ENCODE peak calls at places on chromosome 14, in nine cellular contexts. One of them, this sample, is unnamed.

GRCh38 chr14:63200035-63200740 is 4.1 kb upstream of the RHOJ start:
- DNase-seq in GM12865: no peak
- DNase-seq in cardiac muscle cell: no peak
- DNase-seq in dorsolateral prefrontal cortex: no peak
- DNase-seq in GM10248: no peak
- DNase-seq in left ventricle myocardium inferior: peak; percentile 25
- DNase-seq in progenitor cell of endocrine pancreas: no peak
- DNase-seq in nephron progenitor cell: no peak
- DNase-seq in right lobe of liver: no peak
- DNase-seq in this sample: no peak

GRCh38 chr14:22598099-22598895 is at the start of gene ABHD4:
- DNase-seq in GM12865: peak; percentile 67
- DNase-seq in cardiac muscle cell: peak; percentile 88
- DNase-seq in dorsolateral prefrontal cortex: peak; percentile 84
- DNase-seq in GM10248: peak; percentile 87
- DNase-seq in left ventricle myocardium inferior: peak; percentile 87
- DNase-seq in progenitor cell of endocrine pancreas: peak; percentile 66
- DNase-seq in nephron progenitor cell: peak; percentile 85
- DNase-seq in right lobe of liver: peak; percentile 90
- DNase-seq in this sample: peak; percentile 79

GRCh38 chr14:99320105-99320572 is 48.1 kb upstream of the BCL11B start:
- DNase-seq in GM12865: peak; percentile 78
- DNase-seq in cardiac muscle cell: peak; percentile 60
- DNase-seq in dorsolateral prefrontal cortex: no peak
- DNase-seq in GM10248: peak; percentile 78
- DNase-seq in left ventricle myocardium inferior: peak; percentile 21
- DNase-seq in progenitor cell of endocrine pancreas: no peak
- DNase-seq in nephron progenitor cell: peak; percentile 65
- DNase-seq in right lobe of liver: peak; percentile 37
- DNase-seq in this sample: peak; percentile 81

GRCh38 chr14:70838076-70838475 is 28.8 kb upstream of the MAP3K9 start:
- DNase-seq in GM12865: no peak
- DNase-seq in cardiac muscle cell: no peak
- DNase-seq in dorsolateral prefrontal cortex: no peak
- DNase-seq in GM10248: no peak
- DNase-seq in left ventricle myocardium inferior: no peak
- DNase-seq in progenitor cell of endocrine pancreas: no peak
- DNase-seq in nephron progenitor cell: no peak
- DNase-seq in right lobe of liver: no peak
- DNase-seq in this sample: no peak

GRCh38 chr14:64060199-64060545 is 207.4 kb downstream of the SYNE2 start:
- DNase-seq in GM12865: no peak
- DNase-seq in cardiac muscle cell: no peak
- DNase-seq in dorsolateral prefrontal cortex: no peak
- DNase-seq in GM10248: no peak
- DNase-seq in left ventricle myocardium inferior: no peak
- DNase-seq in progenitor cell of endocrine pancreas: no peak
- DNase-seq in nephron progenitor cell: no peak
- DNase-seq in right lobe of liver: no peak
- DNase-seq in this sample: no peak

GRCh38 chr14:61934385-61934784 is 172.2 kb downstream of the SNAPC1 start:
- DNase-seq in GM12865: no peak
- DNase-seq in cardiac muscle cell: no peak
- DNase-seq in dorsolateral prefrontal cortex: no peak
- DNase-seq in GM10248: no peak
- DNase-seq in left ventricle myocardium inferior: no peak
- DNase-seq in progenitor cell of endocrine pancreas: no peak
- DNase-seq in nephron progenitor cell: no peak
- DNase-seq in right lobe of liver: no peak
- DNase-seq in this sample: no peak

GRCh38 chr14:91681893-91682563 is 49.9 kb downstream of the CATSPERB start:
- DNase-seq in GM12865: no peak
- DNase-seq in cardiac muscle cell: no peak
- DNase-seq in dorsolateral prefrontal cortex: no peak
- DNase-seq in GM10248: no peak
- DNase-seq in left ventricle myocardium inferior: no peak
- DNase-seq in progenitor cell of endocrine pancreas: no peak
- DNase-seq in nephron progenitor cell: no peak
- DNase-seq in right lobe of liver: no peak
- DNase-seq in this sample: no peak

GRCh38 chr14:77043984-77044485 is 15.5 kb upstream of the IRF2BPL start:
- DNase-seq in GM12865: no peak
- DNase-seq in cardiac muscle cell: peak; percentile 15
- DNase-seq in dorsolateral prefrontal cortex: no peak
- DNase-seq in GM10248: no peak
- DNase-seq in left ventricle myocardium inferior: no peak
- DNase-seq in progenitor cell of endocrine pancreas: no peak
- DNase-seq in nephron progenitor cell: no peak
- DNase-seq in right lobe of liver: no peak
- DNase-seq in this sample: no peak

GRCh38 chr14:75535164-75535898 is 13.1 kb downstream of the BATF start:
- DNase-seq in GM12865: no peak
- DNase-seq in cardiac muscle cell: no peak
- DNase-seq in dorsolateral prefrontal cortex: no peak
- DNase-seq in GM10248: no peak
- DNase-seq in left ventricle myocardium inferior: no peak
- DNase-seq in progenitor cell of endocrine pancreas: no peak
- DNase-seq in nephron progenitor cell: no peak
- DNase-seq in right lobe of liver: no peak
- DNase-seq in this sample: no peak

GRCh38 chr14:93045211-93045674 is 70.5 kb downstream of the ITPK1 start:
- DNase-seq in GM12865: no peak
- DNase-seq in cardiac muscle cell: peak; percentile 84
- DNase-seq in dorsolateral prefrontal cortex: no peak
- DNase-seq in GM10248: no peak
- DNase-seq in left ventricle myocardium inferior: no peak
- DNase-seq in progenitor cell of endocrine pancreas: no peak
- DNase-seq in nephron progenitor cell: no peak
- DNase-seq in right lobe of liver: no peak
- DNase-seq in this sample: no peak

GRCh38 chr14:24053548-24054323 is 1.9 kb downstream of the CARMIL3 start:
- DNase-seq in GM12865: no peak
- DNase-seq in cardiac muscle cell: no peak
- DNase-seq in dorsolateral prefrontal cortex: no peak
- DNase-seq in GM10248: no peak
- DNase-seq in left ventricle myocardium inferior: no peak
- DNase-seq in progenitor cell of endocrine pancreas: no peak
- DNase-seq in nephron progenitor cell: no peak
- DNase-seq in right lobe of liver: no peak
- DNase-seq in this sample: no peak

GRCh38 chr14:51962678-51963077 is 26.7 kb upstream of the RTRAF start:
- DNase-seq in GM12865: no peak
- DNase-seq in cardiac muscle cell: no peak
- DNase-seq in dorsolateral prefrontal cortex: no peak
- DNase-seq in GM10248: no peak
- DNase-seq in left ventricle myocardium inferior: no peak
- DNase-seq in progenitor cell of endocrine pancreas: no peak
- DNase-seq in nephron progenitor cell: no peak
- DNase-seq in right lobe of liver: no peak
- DNase-seq in this sample: no peak

GRCh38 chr14:69014829-69015259 is 35.7 kb upstream of the ACTN1 start:
- DNase-seq in GM12865: no peak
- DNase-seq in cardiac muscle cell: no peak
- DNase-seq in dorsolateral prefrontal cortex: peak; percentile 57
- DNase-seq in GM10248: no peak
- DNase-seq in left ventricle myocardium inferior: no peak
- DNase-seq in progenitor cell of endocrine pancreas: no peak
- DNase-seq in nephron progenitor cell: no peak
- DNase-seq in right lobe of liver: no peak
- DNase-seq in this sample: no peak

GRCh38 chr14:26008290-26008689 is 589.5 kb downstream of the NOVA1 start:
- DNase-seq in GM12865: no peak
- DNase-seq in cardiac muscle cell: peak; percentile 32
- DNase-seq in dorsolateral prefrontal cortex: no peak
- DNase-seq in GM10248: no peak
- DNase-seq in left ventricle myocardium inferior: no peak
- DNase-seq in progenitor cell of endocrine pancreas: no peak
- DNase-seq in nephron progenitor cell: no peak
- DNase-seq in right lobe of liver: no peak
- DNase-seq in this sample: peak; percentile 45
- TF ChIP-seq CTCF in GM12865: no peak
- TF ChIP-seq CTCF in cardiac muscle cell: no peak
- TF ChIP-seq CTCF in dorsolateral prefrontal cortex: no peak
- TF ChIP-seq CTCF in GM10248: no peak
- TF ChIP-seq CTCF in left ventricle myocardium inferior: no peak
- TF ChIP-seq CTCF in progenitor cell of endocrine pancreas: peak; percentile 15
- TF ChIP-seq CTCF in nephron progenitor cell: peak; percentile 18
- TF ChIP-seq CTCF in right lobe of liver: no peak
- TF ChIP-seq CTCF in this sample: peak; percentile 44

GRCh38 chr14:80862983-80863382 is 78.6 kb downstream of the CEP128 start:
- DNase-seq in GM12865: no peak
- DNase-seq in cardiac muscle cell: no peak
- DNase-seq in dorsolateral prefrontal cortex: no peak
- DNase-seq in GM10248: no peak
- DNase-seq in left ventricle myocardium inferior: no peak
- DNase-seq in progenitor cell of endocrine pancreas: no peak
- DNase-seq in nephron progenitor cell: no peak
- DNase-seq in right lobe of liver: no peak
- DNase-seq in this sample: no peak
- TF ChIP-seq CTCF in GM12865: no peak
- TF ChIP-seq CTCF in cardiac muscle cell: peak; percentile 35
- TF ChIP-seq CTCF in dorsolateral prefrontal cortex: no peak
- TF ChIP-seq CTCF in GM10248: no peak
- TF ChIP-seq CTCF in left ventricle myocardium inferior: no peak
- TF ChIP-seq CTCF in progenitor cell of endocrine pancreas: no peak
- TF ChIP-seq CTCF in nephron progenitor cell: no peak
- TF ChIP-seq CTCF in right lobe of liver: peak; percentile 17
- TF ChIP-seq CTCF in this sample: no peak

GRCh38 chr14:73662439-73663056 is 17.8 kb downstream of the DNAL1 start:
- DNase-seq in GM12865: no peak
- DNase-seq in cardiac muscle cell: no peak
- DNase-seq in dorsolateral prefrontal cortex: no peak
- DNase-seq in GM10248: no peak
- DNase-seq in left ventricle myocardium inferior: no peak
- DNase-seq in progenitor cell of endocrine pancreas: no peak
- DNase-seq in nephron progenitor cell: no peak
- DNase-seq in right lobe of liver: no peak
- DNase-seq in this sample: no peak
- TF ChIP-seq CTCF in GM12865: no peak
- TF ChIP-seq CTCF in cardiac muscle cell: peak; percentile 68
- TF ChIP-seq CTCF in dorsolateral prefrontal cortex: no peak
- TF ChIP-seq CTCF in GM10248: no peak
- TF ChIP-seq CTCF in left ventricle myocardium inferior: no peak
- TF ChIP-seq CTCF in progenitor cell of endocrine pancreas: peak; percentile 28
- TF ChIP-seq CTCF in nephron progenitor cell: no peak
- TF ChIP-seq CTCF in right lobe of liver: no peak
- TF ChIP-seq CTCF in this sample: no peak

DNA sequence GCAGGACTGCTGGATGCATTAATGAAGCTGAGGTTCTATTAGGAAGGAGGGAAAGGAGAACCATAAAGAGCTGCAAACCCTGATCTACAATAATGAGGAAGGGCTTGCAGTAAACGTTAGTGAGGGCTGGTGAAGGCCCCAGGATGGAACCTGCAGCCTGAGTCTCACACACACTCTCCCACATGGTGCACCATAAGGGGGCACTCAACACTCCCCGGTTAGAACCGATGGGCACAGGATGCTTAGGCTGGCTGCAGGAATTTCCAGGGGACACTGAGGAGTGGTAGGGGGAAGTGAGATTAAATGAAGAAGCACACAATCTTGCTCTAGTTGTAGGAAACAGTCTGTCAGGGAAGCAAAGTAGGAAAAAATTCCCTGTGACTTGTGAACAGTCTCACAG is 56.1 kb upstream of the FERMT2 start:
- DNase-seq in GM12865: no peak
- DNase-seq in cardiac muscle cell: no peak
- DNase-seq in dorsolateral prefrontal cortex: no peak
- DNase-seq in GM10248: no peak
- DNase-seq in left ventricle myocardium inferior: no peak
- DNase-seq in progenitor cell of endocrine pancreas: no peak
- DNase-seq in nephron progenitor cell: no peak
- DNase-seq in right lobe of liver: no peak
- DNase-seq in this sample: peak; percentile 8
- TF ChIP-seq CTCF in GM12865: no peak
- TF ChIP-seq CTCF in cardiac muscle cell: no peak
- TF ChIP-seq CTCF in dorsolateral prefrontal cortex: no peak
- TF ChIP-seq CTCF in GM10248: no peak
- TF ChIP-seq CTCF in left ventricle myocardium inferior: no peak
- TF ChIP-seq CTCF in progenitor cell of endocrine pancreas: no peak
- TF ChIP-seq CTCF in nephron progenitor cell: no peak
- TF ChIP-seq CTCF in right lobe of liver: no peak
- TF ChIP-seq CTCF in this sample: no peak

DNA sequence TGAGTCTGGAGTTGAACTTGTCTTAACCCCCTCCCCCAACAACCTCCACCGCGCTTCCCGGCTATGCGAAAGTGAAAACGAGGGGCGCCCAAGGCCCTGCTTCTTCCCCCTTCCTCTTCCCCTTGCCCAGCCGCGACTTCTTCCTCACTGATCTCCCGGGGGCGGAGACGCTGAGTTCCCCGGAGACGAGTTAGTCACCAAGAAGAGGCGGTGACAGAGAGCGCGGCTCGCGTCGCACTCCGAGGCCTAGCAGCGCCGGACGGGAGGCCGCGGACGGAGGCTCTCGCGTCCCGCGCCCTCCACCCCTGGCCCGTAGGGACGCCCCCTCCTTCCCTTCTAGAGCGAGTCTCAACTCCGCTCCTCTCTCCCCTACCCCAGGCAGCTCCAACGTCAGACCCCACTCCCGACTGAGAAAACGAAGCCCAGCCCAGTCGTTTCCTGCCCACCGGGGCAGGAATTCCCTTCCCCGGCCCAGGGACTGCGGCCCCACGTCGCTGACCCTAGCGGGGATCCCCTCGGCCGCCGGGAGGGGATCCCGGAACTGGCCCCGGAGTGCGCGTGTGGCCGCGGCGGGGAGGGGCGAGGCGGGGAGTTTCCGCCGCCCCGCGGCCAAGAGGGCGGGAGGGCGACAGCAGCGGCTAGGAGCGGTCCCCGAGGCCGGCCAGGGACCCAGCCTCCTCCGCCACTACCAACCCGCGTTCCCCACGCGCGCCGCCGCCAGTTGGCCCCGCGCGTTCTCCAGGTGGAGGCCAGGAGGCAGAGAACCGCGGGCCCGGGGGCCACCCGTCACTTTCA is 1.4 kb downstream of the BAZ1A start:
- DNase-seq in GM12865: peak; percentile 92
- DNase-seq in cardiac muscle cell: peak; percentile 78
- DNase-seq in dorsolateral prefrontal cortex: peak; percentile 82
- DNase-seq in GM10248: peak; percentile 85
- DNase-seq in left ventricle myocardium inferior: peak; percentile 86
- DNase-seq in progenitor cell of endocrine pancreas: peak; percentile 53
- DNase-seq in nephron progenitor cell: peak; percentile 71
- DNase-seq in right lobe of liver: peak; percentile 89
- DNase-seq in this sample: peak; percentile 64
- TF ChIP-seq CTCF in GM12865: no peak
- TF ChIP-seq CTCF in cardiac muscle cell: no peak
- TF ChIP-seq CTCF in dorsolateral prefrontal cortex: no peak
- TF ChIP-seq CTCF in GM10248: no peak
- TF ChIP-seq CTCF in left ventricle myocardium inferior: no peak
- TF ChIP-seq CTCF in progenitor cell of endocrine pancreas: no peak
- TF ChIP-seq CTCF in nephron progenitor cell: no peak
- TF ChIP-seq CTCF in right lobe of liver: no peak
- TF ChIP-seq CTCF in this sample: no peak